ENCODE peak calls at places on chromosomes 6 and 20, in nine cellular contexts. N is NT2/D1; G is aorta; J is brain microvascular endothelial cell; R is body of pancreas; O is CD8-positive, alpha-beta memory T cell; H is mesendoderm; X is neural progenitor cell; M is fibroblast of the aortic adventitia. Y is an unnamed sample.

GRCh38 chr20:44643596-44644383 is 7.7 kb downstream of the ADA start:
- DNase-seq in N (peak), G (peak), J (peak), R (peak), O (peak), H (peak), X (peak), M (peak), Y (no peak)

GRCh38 chr20:49501917-49502316 is 19.4 kb upstream of the KCNB1 start:
- DNase-seq in N (no peak), G (no peak), J (peak), R (no peak), O (no peak), H (peak), X (peak), M (peak), Y (peak)

GRCh38 chr20:58077282-58077681 is 151.2 kb downstream of the ANKRD60 start:
- DNase-seq in N (no peak), G (no peak), J (no peak), R (no peak), O (no peak), H (no peak), X (no peak), M (no peak), Y (no peak)

GRCh38 chr6:35737413-35738211 is 780 bp downstream of the ARMC12 start:
- DNase-seq in N (no peak), G (no peak), J (peak), R (no peak), O (peak), H (peak), X (no peak), M (peak), Y (peak)

GRCh38 chr6:135801755-135802154 is 49.7 kb upstream of the PDE7B start:
- DNase-seq in N (no peak), G (no peak), J (no peak), R (no peak), O (no peak), H (no peak), X (no peak), M (no peak), Y (no peak)

GRCh38 chr6:181049-181654 is 111.1 kb upstream of the DUSP22 start:
- DNase-seq in N (no peak), G (no peak), J (no peak), R (no peak), O (no peak), H (no peak), X (no peak), M (no peak), Y (no peak)

GRCh38 chr6:45681860-45682488 is 304.2 kb upstream of the SUPT3H start:
- DNase-seq in N (no peak), G (no peak), J (peak), R (no peak), O (peak), H (peak), X (no peak), M (no peak), Y (no peak)

GRCh38 chr6:84926756-84927155 is 162.4 kb upstream of the TBX18 start:
- DNase-seq in N (no peak), G (no peak), J (peak), R (no peak), O (no peak), H (no peak), X (no peak), M (no peak), Y (no peak)

GRCh38 chr6:158518196-158519127 is 41.4 kb upstream of the TMEM181 start:
- DNase-seq in N (peak), G (no peak), J (peak), R (peak), O (peak), H (peak), X (peak), M (peak), Y (peak)

GRCh38 chr20:33733654-33734576 is 2.1 kb downstream of the ZNF341 start:
- DNase-seq in N (no peak), G (no peak), J (peak), R (peak), O (no peak), H (peak), X (no peak), M (peak), Y (peak)

GRCh38 chr6:30462482-30462881 is 26.8 kb upstream of the HLA-E start:
- DNase-seq in N (no peak), G (no peak), J (no peak), R (no peak), O (no peak), H (no peak), X (no peak), M (no peak), Y (no peak)

GRCh38 chr6:30463242-30463641 is 26.1 kb upstream of the HLA-E start:
- DNase-seq in N (no peak), G (no peak), J (no peak), R (no peak), O (no peak), H (no peak), X (no peak), M (no peak), Y (no peak)

GRCh38 chr6:30461055-30461454 is 28.3 kb upstream of the HLA-E start:
- DNase-seq in N (no peak), G (no peak), J (no peak), R (no peak), O (no peak), H (no peak), X (no peak), M (no peak), Y (no peak)

GRCh38 chr6:30463651-30464618 is 25.4 kb upstream of the HLA-E start:
- DNase-seq in N (no peak), G (peak), J (no peak), R (peak), O (peak), H (no peak), X (no peak), M (peak), Y (no peak)

GRCh38 chr6:30465582-30466306 is 23.6 kb upstream of the HLA-E start:
- DNase-seq in N (no peak), G (no peak), J (no peak), R (no peak), O (no peak), H (peak), X (no peak), M (no peak), Y (no peak)
- H3K4me3 ChIP-seq in N (no peak), G (peak), J (no peak), R (peak), O (peak), H (no peak), X (no peak), M (peak), Y (no peak)

GRCh38 chr6:169918954-169919549 is 167.6 kb downstream of the ERMARD start:
- DNase-seq in N (no peak), G (no peak), J (no peak), R (no peak), O (no peak), H (no peak), X (no peak), M (no peak), Y (no peak)
- H3K4me3 ChIP-seq in N (no peak), G (no peak), J (no peak), R (no peak), O (no peak), H (no peak), X (no peak), M (no peak), Y (no peak)

GRCh38 chr6:52364480-52365166 is 2.7 kb downstream of the PAQR8 start:
- DNase-seq in N (no peak), G (no peak), J (no peak), R (no peak), O (no peak), H (no peak), X (no peak), M (no peak), Y (no peak)
- H3K4me3 ChIP-seq in N (no peak), G (no peak), J (no peak), R (no peak), O (no peak), H (no peak), X (no peak), M (no peak), Y (no peak)

GRCh38 chr20:63298731-63299312 is 5.8 kb downstream of the COL20A1 start:
- DNase-seq in N (no peak), G (no peak), J (no peak), R (no peak), O (no peak), H (no peak), X (no peak), M (no peak), Y (no peak)

GRCh38 chr20:63296411-63297299 is 3.7 kb downstream of the COL20A1 start:
- DNase-seq in N (no peak), G (no peak), J (no peak), R (no peak), O (no peak), H (no peak), X (peak), M (no peak), Y (no peak)

GRCh38 chr20:63297371-63297781 is 4.4 kb downstream of the COL20A1 start:
- DNase-seq in N (no peak), G (no peak), J (no peak), R (no peak), O (no peak), H (no peak), X (no peak), M (no peak), Y (no peak)

GRCh38 chr20:63295846-63296245 is 2.9 kb downstream of the COL20A1 start:
- DNase-seq in N (no peak), G (no peak), J (no peak), R (no peak), O (no peak), H (no peak), X (peak), M (no peak), Y (no peak)

GRCh38 chr20:63297796-63298572 is 5.0 kb downstream of the COL20A1 start:
- DNase-seq in N (no peak), G (no peak), J (no peak), R (no peak), O (no peak), H (no peak), X (no peak), M (no peak), Y (no peak)
- H3K4me3 ChIP-seq in N (no peak), G (no peak), J (no peak), R (no peak), O (no peak), H (no peak), X (no peak), M (no peak), Y (no peak)

GRCh38 chr6:152386131-152386530 is 251.0 kb downstream of the SYNE1 start:
- DNase-seq in N (no peak), G (no peak), J (no peak), R (no peak), O (no peak), H (no peak), X (no peak), M (no peak), Y (no peak)

GRCh38 chr6:152387091-152387490 is 250.1 kb downstream of the SYNE1 start:
- DNase-seq in N (no peak), G (no peak), J (no peak), R (no peak), O (no peak), H (no peak), X (no peak), M (no peak), Y (no peak)

GRCh38 chr6:152378154-152378553 is 259.0 kb downstream of the SYNE1 start:
- DNase-seq in N (no peak), G (no peak), J (peak), R (no peak), O (no peak), H (peak), X (peak), M (no peak), Y (no peak)

GRCh38 chr6:152380351-152380767 is 256.8 kb downstream of the SYNE1 start:
- DNase-seq in N (no peak), G (no peak), J (peak), R (peak), O (no peak), H (peak), X (no peak), M (peak), Y (no peak)

GRCh38 chr6:152380993-152381898 is 255.9 kb downstream of the SYNE1 start:
- DNase-seq in N (no peak), G (peak), J (peak), R (peak), O (no peak), H (peak), X (peak), M (peak), Y (peak)
- H3K4me3 ChIP-seq in N (no peak), G (peak), J (peak), R (peak), O (no peak), H (no peak), X (no peak), M (peak), Y (peak)

DNA sequence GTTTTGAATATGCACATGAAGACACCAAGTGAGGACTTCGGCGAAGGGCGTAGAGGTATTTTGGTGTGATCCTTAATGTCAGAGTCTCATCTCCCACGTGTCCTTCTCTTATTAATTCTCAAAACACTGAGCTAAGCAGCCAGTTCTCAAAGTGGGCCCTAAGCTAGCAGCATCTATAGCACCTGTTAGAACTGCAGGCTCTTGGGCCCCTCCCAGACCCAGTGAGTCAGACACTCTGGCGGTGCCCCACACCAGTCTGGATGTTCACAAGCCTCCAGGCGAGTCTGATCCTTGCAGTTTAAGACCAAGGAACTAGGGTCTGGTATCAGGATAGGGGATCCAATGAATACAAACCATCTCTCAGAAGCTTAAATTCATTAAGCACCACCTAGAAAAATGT is 292.2 kb downstream of the QKI start:
- DNase-seq in N (no peak), G (no peak), J (no peak), R (no peak), O (no peak), H (no peak), X (no peak), M (no peak), Y (no peak)
- H3K4me3 ChIP-seq in N (no peak), G (no peak), J (no peak), R (no peak), O (no peak), H (no peak), X (no peak), M (no peak), Y (no peak)